ENCODE peak calls at places on chromosomes 6 and 20, in five cellular contexts. X, C, L, G and N are unnamed samples.

GRCh38 chr6:69785697-69786096 is 11.1 kb downstream of the LMBRD1 start:
- DNase-seq in C (no peak), L (no peak), X (no peak), G (no peak), N (no peak)

GRCh38 chr6:120990866-120991265 is 343.4 kb downstream of the TBC1D32 start:
- DNase-seq in G (no peak), C (no peak), X (no peak), L (no peak), N (peak)

GRCh38 chr6:710601-711571 is 17.9 kb upstream of the EXOC2 start:
- DNase-seq in X (no peak), G (peak), L (peak), C (peak), N (peak)

GRCh38 chr6:118288355-118289124 is 259.6 kb upstream of the PLN start:
- DNase-seq in X (peak), G (no peak), C (no peak), L (no peak), N (no peak)

GRCh38 chr20:41347523-41348429 is 7.2 kb downstream of the LPIN3 start:
- DNase-seq in C (no peak), X (no peak), L (no peak), G (no peak), N (no peak)

GRCh38 chr20:34220581-34220980 is 20.6 kb upstream of the ASIP start:
- DNase-seq in L (no peak), C (no peak), X (no peak), G (no peak), N (no peak)

GRCh38 chr6:4369616-4370015 is 234.2 kb upstream of the ECI2 start:
- DNase-seq in C (no peak), L (no peak), G (no peak), X (no peak), N (no peak)

GRCh38 chr6:136782021-136782770 is 10.1 kb downstream of the MAP3K5 start:
- DNase-seq in L (no peak), X (no peak), G (no peak), C (no peak), N (no peak)

GRCh38 chr20:910132-910839 is 5.8 kb downstream of the ANGPT4 start:
- DNase-seq in L (no peak), G (no peak), X (no peak), C (no peak), N (peak)

GRCh38 chr6:3163248-3163594 is 5.9 kb upstream of the TUBB2A start:
- DNase-seq in X (no peak), G (no peak), L (no peak), C (no peak), N (no peak)

GRCh38 chr6:4446982-4447381 is 311.6 kb upstream of the ECI2 start:
- DNase-seq in G (no peak), L (no peak), C (no peak), X (no peak), N (no peak)

GRCh38 chr20:1227121-1227582 is 1.3 kb downstream of the RAD21L1 start:
- DNase-seq in G (no peak), L (no peak), X (no peak), C (no peak), N (no peak)

GRCh38 chr20:18428490-18429173 is 38.2 kb downstream of the DZANK1 start:
- DNase-seq in C (no peak), X (no peak), L (no peak), G (no peak), N (no peak)

GRCh38 chr6:16751251-16751946 is 9.9 kb downstream of the ATXN1 start:
- DNase-seq in C (no peak), L (no peak), G (no peak), X (no peak), N (no peak)

GRCh38 chr6:129105035-129105434 is 222.1 kb downstream of the LAMA2 start:
- DNase-seq in G (no peak), X (no peak), C (no peak), L (no peak), N (no peak)

GRCh38 chr20:45413479-45413878 is 2.5 kb upstream of the PIGT start:
- DNase-seq in G (no peak), X (no peak), L (no peak), C (no peak), N (no peak)

GRCh38 chr6:41728073-41728936 is 7.1 kb downstream of the TFEB start:
- DNase-seq in C (no peak), G (no peak), X (peak), L (peak), N (peak)

GRCh38 chr6:148257810-148258209 is 84.8 kb upstream of the SASH1 start:
- DNase-seq in L (no peak), C (no peak), X (no peak), G (no peak), N (no peak)

GRCh38 chr6:33235221-33235634 is 26.9 kb downstream of the RING1 start:
- DNase-seq in X (no peak), C (no peak), G (no peak), L (no peak), N (no peak)

GRCh38 chr6:161694995-161695394 is 421.1 kb upstream of the AGPAT4 start:
- DNase-seq in L (no peak), X (no peak), G (no peak), C (peak), N (no peak)

GRCh38 chr6:99822741-99823512 is 171.1 kb downstream of the MCHR2 start:
- DNase-seq in C (peak), L (no peak), G (no peak), X (peak), N (no peak)

GRCh38 chr6:15313367-15313766 is 67.5 kb downstream of the JARID2 start:
- DNase-seq in G (no peak), C (no peak), X (no peak), L (peak), N (peak)

GRCh38 chr20:31790401-31790800 is 28.8 kb upstream of the MYLK2 start:
- DNase-seq in C (no peak), G (no peak), L (no peak), X (no peak), N (no peak)

GRCh38 chr6:82248233-82248735 is 740 bp upstream of the IBTK start:
- DNase-seq in X (no peak), C (no peak), L (no peak), G (no peak), N (no peak)

GRCh38 chr6:53179961-53180651 is 31.5 kb upstream of the GCM1 start:
- DNase-seq in L (no peak), C (peak), G (no peak), X (peak), N (no peak)

GRCh38 chr6:164897523-164898094 is 411.8 kb downstream of the C6orf118 start:
- DNase-seq in G (no peak), L (no peak), C (no peak), X (peak), N (no peak)

GRCh38 chr20:50574586-50574985 is 64.4 kb downstream of the PTPN1 start:
- DNase-seq in C (no peak), X (no peak), G (no peak), L (no peak), N (no peak)

GRCh38 chr20:10619427-10619826 is 54.4 kb downstream of the JAG1 start:
- DNase-seq in X (no peak), L (no peak), G (no peak), C (no peak), N (no peak)

GRCh38 chr20:43508106-43508505 is 609 bp downstream of the L3MBTL1 start:
- DNase-seq in G (no peak), L (no peak), C (peak), X (no peak), N (no peak)

GRCh38 chr20:44409132-44409600 is 53.7 kb downstream of the HNF4A start:
- DNase-seq in C (no peak), G (no peak), L (no peak), X (no peak), N (no peak)

GRCh38 chr6:27651371-27651732 is 178.4 kb upstream of the ZNF184 start:
- DNase-seq in C (no peak), G (no peak), L (no peak), X (no peak), N (no peak)

GRCh38 chr6:159169193-159169555 is at the start of gene FNDC1:
- DNase-seq in G (peak), X (no peak), L (no peak), C (peak), N (no peak)

GRCh38 chr6:43724914-43725642 is 37.5 kb upstream of the MRPS18A start:
- DNase-seq in X (peak), G (peak), C (peak), L (no peak), N (no peak)